ENCODE peak calls at places on chromosomes 12 and 14, in ten cellular contexts. O is PC-9; N is mesenchymal stem cell; Q is mucosa of descending colon; U is psoas muscle; E is breast epithelium; D is CD4-positive, alpha-beta memory T cell; X is left ventricle myocardium inferior; R is HCT116; T is heart left ventricle. J is an unnamed sample.

GRCh38 chr12:75977952-75978671 is 53.5 kb downstream of the PHLDA1 start:
- DNase-seq in R (peak; percentile 94), E (peak; percentile 74), X (no peak), U (no peak), Q (no peak), D (peak; percentile 84), T (peak; percentile 83), O (peak; percentile 100), N (peak; percentile 100), J (peak; percentile 100)

GRCh38 chr14:22565391-22565945 is 23.6 kb downstream of the DAD1 start:
- DNase-seq in T (no peak), R (no peak), N (no peak), O (no peak), X (no peak), Q (no peak), D (no peak), E (no peak), U (no peak), J (no peak)

GRCh38 chr12:3333991-3334391 is 157.0 kb upstream of the PRMT8 start:
- DNase-seq in D (no peak), E (no peak), R (no peak), T (peak; percentile 62), O (no peak), U (no peak), Q (no peak), X (peak; percentile 52), N (no peak), J (no peak)

GRCh38 chr12:9329019-9329418 is 120.8 kb upstream of the PZP start:
- DNase-seq in N (no peak), D (no peak), T (no peak), Q (no peak), E (no peak), U (no peak), O (no peak), X (no peak), R (no peak), J (no peak)

GRCh38 chr14:75138492-75138891 is 11.6 kb upstream of the NEK9 start:
- DNase-seq in D (no peak), E (no peak), O (no peak), T (no peak), R (no peak), Q (no peak), X (no peak), U (no peak), N (no peak), J (no peak)

GRCh38 chr14:91416744-91417133 is 881 bp downstream of the CCDC88C start:
- DNase-seq in R (no peak), O (no peak), T (no peak), D (no peak), N (no peak), Q (peak; percentile 76), U (no peak), E (no peak), X (no peak), J (no peak)

GRCh38 chr14:58987601-58988000 is 200.9 kb upstream of the DAAM1 start:
- DNase-seq in D (no peak), Q (no peak), N (no peak), R (no peak), T (no peak), E (no peak), X (no peak), O (no peak), U (no peak), J (no peak)

GRCh38 chr12:89259831-89260230 is 92.5 kb downstream of the DUSP6 start:
- DNase-seq in X (no peak), Q (no peak), E (no peak), O (no peak), T (no peak), R (no peak), U (no peak), N (no peak), D (no peak), J (no peak)

GRCh38 chr14:99481745-99482099 is 513 bp downstream of the CCNK start:
- DNase-seq in X (no peak), O (no peak), R (no peak), U (no peak), N (peak; percentile 68), E (no peak), T (no peak), Q (no peak), D (peak; percentile 39), J (peak; percentile 34)
- H3K4me1 ChIP-seq in X (peaks cover 82% of the 10 kb centered on the region), O (peaks cover 22% of the 10 kb centered on the region), R (peaks cover 10% of the 10 kb centered on the region), U (peaks cover 61% of the 10 kb centered on the region), N (peaks cover 7% of the 10 kb centered on the region), E (peaks cover 30% of the 10 kb centered on the region), T (peaks cover 51% of the 10 kb centered on the region), Q (peaks cover 22% of the 10 kb centered on the region), D (peaks cover 73% of the 10 kb centered on the region), J (peaks cover 18% of the 10 kb centered on the region)

GRCh38 chr14:89308232-89308959 is 108.6 kb downstream of the FOXN3 start:
- DNase-seq in U (no peak), D (no peak), E (no peak), X (no peak), R (no peak), T (no peak), N (no peak), O (no peak), Q (no peak), J (no peak)

GRCh38 chr14:89310211-89310610 is 106.8 kb downstream of the FOXN3 start:
- DNase-seq in N (no peak), D (no peak), Q (no peak), X (no peak), U (no peak), R (no peak), O (no peak), E (no peak), T (no peak), J (no peak)

GRCh38 chr14:89309670-89310177 is 107.3 kb downstream of the FOXN3 start:
- DNase-seq in U (no peak), R (no peak), N (no peak), X (no peak), T (no peak), E (no peak), Q (no peak), D (no peak), O (no peak), J (no peak)

GRCh38 chr14:89304972-89305703 is 111.9 kb downstream of the FOXN3 start:
- DNase-seq in E (no peak), R (no peak), N (peak; percentile 95), U (no peak), D (no peak), T (no peak), O (no peak), X (no peak), Q (no peak), J (no peak)

GRCh38 chr14:89307409-89307808 is 109.6 kb downstream of the FOXN3 start:
- DNase-seq in U (no peak), D (no peak), R (no peak), X (no peak), T (no peak), E (no peak), Q (no peak), N (no peak), O (no peak), J (no peak)
- H3K4me1 ChIP-seq in U (peaks cover 71% of the 10 kb centered on the region), D (peaks cover 11% of the 10 kb centered on the region), R (peaks cover 28% of the 10 kb centered on the region), X (peaks cover 77% of the 10 kb centered on the region), T (peaks cover 62% of the 10 kb centered on the region), E (no peaks in the 10 kb centered on the region), Q (peaks cover 4% of the 10 kb centered on the region), N (peaks cover 19% of the 10 kb centered on the region), O (no peaks in the 10 kb centered on the region), J (peaks cover 11% of the 10 kb centered on the region)

GRCh38 chr12:28460420-28461130 is 270.3 kb downstream of the CCDC91 start:
- DNase-seq in U (no peak), D (no peak), N (no peak), E (no peak), O (no peak), R (no peak), Q (no peak), X (no peak), T (no peak), J (no peak)

GRCh38 chr12:28463396-28463795 is 273.1 kb downstream of the CCDC91 start:
- DNase-seq in U (no peak), T (no peak), E (no peak), Q (no peak), D (no peak), X (no peak), R (no peak), N (no peak), O (no peak), J (no peak)

GRCh38 chr12:28459481-28459880 is 269.2 kb downstream of the CCDC91 start:
- DNase-seq in O (no peak), U (no peak), T (no peak), Q (no peak), R (no peak), E (no peak), D (no peak), N (no peak), X (no peak), J (no peak)

GRCh38 chr12:28456934-28457710 is 266.9 kb downstream of the CCDC91 start:
- DNase-seq in R (no peak), T (no peak), O (no peak), D (no peak), U (no peak), Q (no peak), E (no peak), X (no peak), N (no peak), J (no peak)

DNA sequence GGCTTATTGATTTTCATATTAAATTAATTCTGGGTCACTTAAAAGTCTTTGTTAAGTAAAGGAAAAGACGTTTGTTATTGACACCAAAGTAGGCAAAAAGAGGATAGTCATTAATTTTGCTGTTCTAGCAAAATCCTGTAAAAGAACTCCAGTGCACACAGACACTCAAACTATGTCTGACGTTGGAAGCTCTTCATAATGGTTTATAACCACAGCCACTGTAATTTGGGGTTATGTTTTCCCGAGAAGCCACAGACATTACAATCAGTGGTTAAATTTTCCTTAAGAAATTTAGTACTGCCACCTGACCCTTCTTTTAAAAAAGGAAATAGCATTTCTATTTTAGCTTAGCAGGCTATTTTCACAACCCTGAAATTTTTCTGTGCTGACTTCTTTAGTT is 267.5 kb downstream of the CCDC91 start:
- DNase-seq in Q (no peak), X (no peak), U (no peak), E (no peak), R (no peak), N (peak; percentile 32), O (no peak), T (no peak), D (no peak), J (no peak)
- H3K4me1 ChIP-seq in Q (no peaks in the 10 kb centered on the region), X (peaks cover 24% of the 10 kb centered on the region), U (no peaks in the 10 kb centered on the region), E (no peaks in the 10 kb centered on the region), R (no peaks in the 10 kb centered on the region), N (no peaks in the 10 kb centered on the region), O (no peaks in the 10 kb centered on the region), T (peaks cover 14% of the 10 kb centered on the region), D (no peaks in the 10 kb centered on the region), J (no peaks in the 10 kb centered on the region)

GRCh38 chr14:105140581-105140980 is 28.0 kb downstream of the JAG2 start:
- DNase-seq in T (no peak), Q (peak; percentile 12), R (no peak), E (no peak), O (no peak), X (no peak), N (no peak), U (no peak), D (no peak), J (no peak)

GRCh38 chr14:105138021-105138541 is 30.5 kb downstream of the JAG2 start:
- DNase-seq in U (no peak), R (no peak), E (no peak), T (no peak), X (no peak), Q (peak; percentile 39), D (no peak), O (no peak), N (no peak), J (no peak)

GRCh38 chr14:105138551-105139111 is 29.9 kb downstream of the JAG2 start:
- DNase-seq in E (no peak), U (no peak), O (no peak), R (no peak), Q (peak; percentile 26), T (no peak), D (no peak), X (no peak), N (no peak), J (no peak)

GRCh38 chr14:105139831-105140239 is 28.7 kb downstream of the JAG2 start:
- DNase-seq in E (no peak), U (no peak), T (no peak), D (no peak), Q (peak; percentile 11), N (no peak), R (no peak), X (no peak), O (no peak), J (peak; percentile 11)

GRCh38 chr14:105139212-105139825 is 29.3 kb downstream of the JAG2 start:
- DNase-seq in N (no peak), D (no peak), R (no peak), T (no peak), U (no peak), E (no peak), X (no peak), Q (peak; percentile 29), O (no peak), J (no peak)
- H3K4me1 ChIP-seq in N (no peaks in the 10 kb centered on the region), D (no peaks in the 10 kb centered on the region), R (no peaks in the 10 kb centered on the region), T (no peaks in the 10 kb centered on the region), U (no peaks in the 10 kb centered on the region), E (no peaks in the 10 kb centered on the region), X (no peaks in the 10 kb centered on the region), Q (no peaks in the 10 kb centered on the region), O (no peaks in the 10 kb centered on the region), J (no peaks in the 10 kb centered on the region)